ENCODE peak calls at places on chromosomes 3 and 15, in four cellular contexts. P, Q, E and R are unnamed samples.

GRCh38 chr15:44308415-44308814 is 19.9 kb downstream of the GOLM2 start:
- DNase-seq in P (no peak), Q (no peak), E (no peak), R (no peak)

GRCh38 chr15:60135961-60136360 is 131.8 kb downstream of the FOXB1 start:
- DNase-seq in P (no peak), Q (no peak), E (no peak), R (peak)

GRCh38 chr3:170520996-170521395 is 64.9 kb downstream of the SLC7A14 start:
- DNase-seq in P (peak), Q (no peak), E (no peak), R (no peak)

GRCh38 chr15:60673918-60674558 is 195.1 kb upstream of the ICE2 start:
- DNase-seq in P (peak), Q (no peak), E (peak), R (no peak)

GRCh38 chr3:16548721-16549120 is 35.2 kb upstream of the RFTN1 start:
- DNase-seq in P (peak), Q (no peak), E (no peak), R (no peak)

GRCh38 chr3:126621171-126621570 is 33.8 kb downstream of the TXNRD3 start:
- DNase-seq in P (peak), Q (no peak), E (no peak), R (no peak)

GRCh38 chr15:62099171-62099601 is 32.4 kb downstream of the C2CD4A start:
- DNase-seq in P (peak), Q (no peak), E (no peak), R (no peak)

GRCh38 chr15:41544650-41545015 is 576 bp upstream of the RPAP1 start:
- DNase-seq in P (peak), Q (peak), E (no peak), R (no peak)

GRCh38 chr15:38176696-38177095 is 75.9 kb upstream of the SPRED1 start:
- DNase-seq in P (no peak), Q (no peak), E (no peak), R (no peak)

GRCh38 chr15:59931642-59932296 is 72.3 kb upstream of the FOXB1 start:
- DNase-seq in P (no peak), Q (no peak), E (peak), R (no peak)

GRCh38 chr15:101310163-101310480 is 15.1 kb upstream of the SNRPA1 start:
- DNase-seq in P (no peak), Q (peak), E (no peak), R (no peak)

GRCh38 chr3:188179006-188179966 is 25.3 kb downstream of the LPP start:
- DNase-seq in P (peak), Q (no peak), E (no peak), R (no peak)

GRCh38 chr3:172181936-172182708 is 142.7 kb downstream of the FNDC3B start:
- DNase-seq in P (peak), Q (no peak), E (no peak), R (no peak)

GRCh38 chr3:64518950-64519349 is 168.8 kb downstream of the ADAMTS9 start:
- DNase-seq in P (peak), Q (no peak), E (no peak), R (no peak)

GRCh38 chr3:187210091-187210490 is 12.8 kb downstream of the RTP1 start:
- DNase-seq in P (no peak), Q (no peak), E (no peak), R (no peak)